ENCODE peak calls at places on chromosomes 4 and X, in five cellular contexts. A is HepG2, F is GM12891, M is GM12878, Z is K562. T is an unnamed sample.
A peak's percentile ranks its signal among the peaks of the same experiment; 100 is the strongest.

GRCh38 chrX:46465203-46465602 is 80.0 kb downstream of the ZNF674 start:
- DNase-seq in Z (no peak), A (no peak), F (no peak), M (no peak), T (no peak)

GRCh38 chr4:54091637-54092404 is 8.1 kb upstream of the GSX2 start:
- DNase-seq in M (peak; percentile 35), A (peak; percentile 35), Z (peak; percentile 73), F (no peak), T (peak; percentile 62)

GRCh38 chr4:10605746-10606482 is 78.7 kb downstream of the CLNK start:
- DNase-seq in F (no peak), Z (no peak), M (no peak), A (no peak), T (no peak)

GRCh38 chr4:98963538-98964433 is 31.7 kb upstream of the METAP1 start:
- DNase-seq in A (no peak), M (no peak), F (no peak), Z (no peak), T (no peak)

GRCh38 chrX:97057349-97057909 is 173.7 kb downstream of the RPA4 start:
- DNase-seq in A (no peak), Z (no peak), M (no peak), F (no peak), T (no peak)

GRCh38 chr4:158285429-158286216 is 75.3 kb downstream of the TMEM144 start:
- DNase-seq in F (no peak), A (no peak), M (no peak), Z (no peak), T (no peak)

GRCh38 chr4:155543126-155543765 is 123.4 kb upstream of the GUCY1A1 start:
- DNase-seq in M (no peak), Z (no peak), A (no peak), F (no peak), T (no peak)

GRCh38 chrX:119187298-119187697 is 48.8 kb upstream of the PGRMC1 start:
- DNase-seq in M (no peak), Z (no peak), A (peak; percentile 60), F (no peak), T (no peak)

GRCh38 chr4:74446193-74446868 is 1.4 kb downstream of the AREG start:
- DNase-seq in Z (no peak), M (no peak), F (no peak), A (no peak), T (no peak)

GRCh38 chr4:148955926-148956325 is 513.7 kb upstream of the NR3C2 start:
- DNase-seq in A (no peak), M (no peak), F (no peak), Z (no peak), T (no peak)

GRCh38 chr4:103934178-103934789 is 214.5 kb upstream of the TACR3 start:
- DNase-seq in M (no peak), F (peak; percentile 22), Z (peak; percentile 25), A (peak; percentile 41), T (no peak)

GRCh38 chr4:8402181-8402597 is 38.3 kb downstream of the ACOX3 start:
- DNase-seq in Z (no peak), A (no peak), M (no peak), F (no peak), T (no peak)

GRCh38 chr4:55445921-55446577 is 50.3 kb downstream of the TMEM165 start:
- DNase-seq in A (no peak), F (no peak), Z (no peak), M (no peak), T (no peak)

GRCh38 chr4:88792268-88792781 is 94.7 kb upstream of the NAP1L5 start:
- DNase-seq in M (peak; percentile 16), Z (no peak), A (peak; percentile 9), F (no peak), T (no peak)

GRCh38 chrX:30153175-30153880 is 62.0 kb upstream of the MAGEB2 start:
- DNase-seq in A (no peak), M (no peak), F (no peak), Z (no peak), T (no peak)

GRCh38 chr4:96845091-96845490 is 1005.2 kb downstream of the PDHA2 start:
- DNase-seq in M (no peak), A (no peak), Z (no peak), F (no peak), T (no peak)

GRCh38 chrX:53088136-53088974 is 5.6 kb upstream of the KANTR start:
- DNase-seq in A (no peak), F (no peak), M (no peak), Z (no peak), T (peak; percentile 64)

GRCh38 chrX:148135738-148136137 is 154.6 kb downstream of the FMR1NB start:
- DNase-seq in A (no peak), Z (no peak), F (no peak), M (no peak), T (no peak)

GRCh38 chr4:129358571-129358970 is 262.6 kb downstream of the C4orf33 start:
- DNase-seq in M (no peak), A (no peak), Z (no peak), F (no peak), T (no peak)

GRCh38 chrX:15607067-15607466 is 6.3 kb upstream of the ACE2 start:
- DNase-seq in F (no peak), Z (no peak), A (no peak), M (no peak), T (no peak)

GRCh38 chr4:1927675-1928074 is 56.5 kb downstream of the NSD2 start:
- DNase-seq in F (no peak), Z (no peak), A (no peak), M (no peak), T (no peak)

GRCh38 chrX:70041993-70042392 is 7.7 kb downstream of the AWAT2 start:
- DNase-seq in A (no peak), M (no peak), F (no peak), Z (no peak), T (no peak)

GRCh38 chr4:168723569-168723968 is 226.7 kb downstream of the PALLD start:
- DNase-seq in M (no peak), Z (no peak), A (no peak), F (no peak), T (no peak)

GRCh38 chrX:46796574-46797191 is 37.8 kb upstream of the SLC9A7 start:
- DNase-seq in F (peak; percentile 13), Z (peak; percentile 60), M (no peak), A (peak; percentile 54), T (peak; percentile 28)

GRCh38 chr4:14289708-14290107 is 662.2 kb upstream of the BOD1L1 start:
- DNase-seq in Z (no peak), M (no peak), F (no peak), A (no peak), T (no peak)

GRCh38 chrX:46912098-46912672 is at the start of gene JADE3:
- DNase-seq in F (peak; percentile 17), Z (peak; percentile 70), A (peak; percentile 55), M (no peak), T (peak; percentile 31)

GRCh38 chr4:132982151-132982550 is 166.9 kb upstream of the PCDH10 start:
- DNase-seq in A (no peak), Z (no peak), F (no peak), M (no peak), T (no peak)

GRCh38 chrX:47579537-47579936 is 2.7 kb upstream of the TIMP1 start:
- DNase-seq in M (no peak), Z (no peak), F (no peak), A (no peak), T (no peak)

GRCh38 chr4:6562931-6563901 is 11.8 kb upstream of the MAN2B2 start:
- DNase-seq in Z (peak; percentile 77), A (no peak), F (no peak), M (no peak), T (no peak)

DNA sequence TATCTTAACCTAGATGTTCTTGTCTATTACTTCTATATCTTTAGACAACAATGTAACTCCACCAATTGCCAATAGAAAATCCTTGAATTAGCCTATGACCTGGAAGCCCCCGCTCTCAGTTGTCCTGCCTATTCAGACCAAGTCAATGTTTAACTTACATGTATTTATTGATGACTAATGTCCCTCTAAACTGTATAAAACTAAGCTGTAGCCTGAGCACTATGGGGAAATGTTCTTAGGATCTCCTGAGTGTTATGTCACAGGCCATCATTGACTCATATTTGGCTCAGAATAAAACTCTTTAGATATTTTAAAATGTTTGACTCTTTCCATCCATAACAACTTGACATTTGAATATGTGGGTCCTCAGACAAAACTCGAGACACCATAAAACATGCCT is 28.4 kb downstream of the UGT2B28 start:
- DNase-seq in F (no peak), A (no peak), M (no peak), Z (no peak), T (no peak)
- TF ChIP-seq TAF1 in F (no peak), A (no peak), M (no peak), Z (no peak), T (no peak)

GRCh38 chr4:108171541-108172230 is 3.0 kb upstream of the LEF1 start:
- DNase-seq in Z (no peak), A (no peak), M (no peak), F (no peak), T (no peak)
- TF ChIP-seq POLR2AphosphoS5 in Z (no peak), A (no peak), M (no peak), F (no peak), T (no peak)

DNA sequence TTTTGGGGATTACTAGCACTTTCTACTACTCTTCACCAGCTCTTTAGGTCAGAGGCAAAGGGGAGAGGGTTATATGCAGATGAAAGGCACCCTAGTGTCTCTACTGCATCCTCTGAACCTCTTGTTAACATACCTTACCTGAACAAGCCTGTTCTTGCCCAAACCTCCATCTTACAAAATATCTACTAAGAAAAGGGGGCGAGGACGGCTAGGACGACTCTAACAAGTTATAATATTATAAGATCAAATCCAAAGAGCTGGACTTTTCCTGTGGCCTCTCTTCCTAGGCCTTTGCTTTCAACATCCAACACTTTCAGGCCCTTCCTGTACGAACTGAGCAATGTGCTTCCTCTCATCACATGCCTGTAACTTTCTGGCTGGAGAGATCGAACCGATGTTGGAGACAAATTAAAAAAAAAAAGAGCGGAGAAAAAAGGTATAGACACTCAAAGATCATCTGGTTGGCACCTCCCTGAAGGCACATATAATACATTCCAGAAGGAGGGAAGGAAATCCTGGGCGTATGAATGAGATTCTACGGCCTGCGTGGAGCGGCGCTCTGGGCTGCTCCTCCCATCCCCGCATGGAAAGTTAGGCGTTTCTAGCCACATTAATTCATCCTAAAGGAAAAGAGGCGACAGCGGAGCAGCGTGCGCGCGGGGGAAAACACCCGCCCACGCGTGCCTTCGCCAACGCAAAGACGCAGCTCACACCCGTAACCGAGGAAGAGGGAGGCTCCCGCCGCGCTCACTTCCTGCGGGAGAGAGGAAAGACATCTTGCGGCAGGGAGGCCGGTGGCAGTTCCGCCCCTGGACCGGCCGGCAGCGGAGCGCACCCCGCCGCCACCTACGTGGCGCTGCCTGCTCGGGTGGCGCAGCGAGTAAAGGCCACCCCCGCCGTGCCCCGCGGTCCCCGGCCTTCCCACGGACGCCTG is 803 bp downstream of the PRDM5 start:
- DNase-seq in Z (no peak), M (no peak), A (no peak), F (no peak), T (no peak)
- TF ChIP-seq POLR2A in Z (no peak), M (no peak), A (no peak), F (no peak), T (no peak)

DNA sequence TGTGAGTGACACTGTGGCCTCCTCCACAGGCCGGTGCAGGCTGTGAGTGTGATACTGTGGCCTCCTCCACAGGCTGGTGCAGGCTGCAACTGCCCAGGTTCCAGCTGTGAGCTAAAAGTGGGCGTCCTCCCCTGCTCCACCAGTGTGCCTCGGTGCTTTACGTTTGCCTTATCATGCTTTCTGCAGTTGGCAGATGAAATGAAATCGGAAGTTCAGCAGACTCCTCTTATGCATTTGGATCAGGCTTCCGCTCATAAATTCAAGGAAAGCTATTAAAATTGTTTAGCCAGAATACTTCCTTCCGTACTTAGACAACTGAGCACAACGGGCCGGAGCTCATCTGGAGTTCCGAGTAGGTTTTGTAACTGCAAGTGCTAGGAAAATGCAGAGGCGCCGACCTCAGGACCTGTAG is 12.0 kb downstream of the CYP4V2 start:
- DNase-seq in F (no peak), A (no peak), Z (peak; percentile 48), M (no peak), T (no peak)
- TF ChIP-seq TAF1 in F (no peak), A (no peak), Z (no peak), M (no peak), T (no peak)